ENCODE peak calls at places on chromosomes 13 and 19, in ten cellular contexts. C is PC-3, T is esophagus squamous epithelium, P is SJCRH30, J is tibial artery, O is prostate gland, V is heart left ventricle, S is IMR-90, B is GM23338, R is body of pancreas. Z is an unnamed sample. For H3K4me1 and H3K36me3, the result is how much of the 10 kb centered on the place peaks cover.

GRCh38 chr19:12783226-12783848 is 7.9 kb upstream of the JUNB start:
- DNase-seq in B (peak), R (no peak), J (no peak), T (no peak), V (no peak), P (peak), O (no peak), C (no peak), S (no peak), Z (no peak)

GRCh38 chr13:76846363-76846762 is 39.8 kb downstream of the KCTD12 start:
- DNase-seq in J (no peak), C (no peak), T (no peak), O (no peak), B (no peak), S (no peak), P (no peak), V (no peak), R (no peak), Z (no peak)

GRCh38 chr19:18416778-18417249 is 2.4 kb upstream of the SSBP4 start:
- DNase-seq in O (peak), T (no peak), C (peak), R (peak), J (peak), P (peak), V (peak), S (peak), B (peak), Z (peak)

GRCh38 chr19:10431943-10432735 is 11.8 kb downstream of the PDE4A start:
- DNase-seq in R (peak), J (peak), O (peak), S (no peak), B (peak), P (peak), C (peak), T (no peak), V (peak), Z (peak)

GRCh38 chr19:37655689-37656491 is 625 bp upstream of the ZFP30 start:
- DNase-seq in P (peak), R (peak), C (peak), J (peak), V (peak), B (peak), O (peak), T (peak), S (peak), Z (peak)

GRCh38 chr19:2315818-2316353 is 7.9 kb upstream of the LINGO3 start:
- DNase-seq in S (peak), J (peak), R (peak), B (peak), T (no peak), V (peak), O (peak), P (peak), C (peak), Z (peak)

GRCh38 chr19:42255766-42256750 is 1.1 kb upstream of the ERF start:
- DNase-seq in P (peak), S (peak), B (peak), J (peak), R (no peak), C (peak), V (peak), O (no peak), T (no peak), Z (no peak)

GRCh38 chr13:30551194-30551593 is 66.5 kb upstream of the USPL1 start:
- DNase-seq in R (peak), J (no peak), S (peak), C (peak), V (no peak), T (no peak), B (peak), P (no peak), O (peak), Z (no peak)

GRCh38 chr19:18611327-18612050 is 1.2 kb upstream of the TMEM59L start:
- DNase-seq in P (no peak), S (no peak), J (no peak), V (no peak), C (no peak), T (no peak), R (no peak), B (peak), O (no peak), Z (no peak)

DNA sequence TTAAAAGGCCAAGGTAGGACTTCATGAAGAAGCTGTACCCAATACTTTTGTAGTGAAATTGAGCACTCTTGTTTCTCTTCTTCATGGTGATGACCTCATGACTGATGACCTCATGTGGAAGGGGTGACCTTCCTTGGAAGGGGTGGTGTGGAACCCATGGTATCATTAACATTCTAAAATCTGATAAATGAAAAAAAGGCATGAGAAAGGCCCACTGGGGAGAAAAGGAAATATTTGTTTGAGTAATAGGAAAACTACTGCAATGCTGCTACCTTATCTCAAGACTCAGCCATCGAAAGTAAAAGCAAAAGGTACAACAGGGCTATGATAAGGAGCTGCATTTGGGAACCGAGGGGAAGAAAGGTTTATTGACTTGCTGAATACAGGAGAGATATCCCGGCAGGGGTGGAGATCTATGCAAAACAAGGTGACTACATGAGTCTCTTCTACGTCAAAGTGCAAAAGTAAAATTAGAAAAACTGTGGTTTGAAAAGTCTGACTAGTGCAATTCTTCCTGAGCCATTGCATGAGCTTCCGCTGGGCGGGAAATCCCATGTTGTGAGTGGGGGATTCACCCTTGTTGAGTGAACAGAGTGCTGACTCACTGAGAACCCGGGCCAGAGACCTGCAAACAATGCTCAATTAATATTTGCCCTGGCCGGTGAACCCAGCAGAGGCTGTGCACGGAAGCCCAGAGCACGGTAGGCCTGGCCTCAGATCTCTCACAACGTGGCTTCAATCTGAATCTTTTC is 138.9 kb upstream of the RFC3 start:
- DNase-seq in J (peak), O (no peak), C (peak), B (peak), R (peak), S (peak), T (no peak), V (peak), P (no peak), Z (peak)
- H3K4me3 ChIP-seq in J (no peak), O (no peak), C (peak), B (no peak), R (no peak), S (no peak), T (no peak), V (peak), P (no peak), Z (no peak)

GRCh38 chr19:43763473-43763939 is 8.7 kb upstream of the SMG9 start:
- DNase-seq in T (no peak), S (peak), O (no peak), C (no peak), R (no peak), J (no peak), B (no peak), P (no peak), V (no peak), Z (no peak)
- H3K4me1 ChIP-seq in T (half or more), S (under half), O (under half), C (under half), R (under half), J (under half), B (under half), P (under half), V (under half), Z (under half)

DNA sequence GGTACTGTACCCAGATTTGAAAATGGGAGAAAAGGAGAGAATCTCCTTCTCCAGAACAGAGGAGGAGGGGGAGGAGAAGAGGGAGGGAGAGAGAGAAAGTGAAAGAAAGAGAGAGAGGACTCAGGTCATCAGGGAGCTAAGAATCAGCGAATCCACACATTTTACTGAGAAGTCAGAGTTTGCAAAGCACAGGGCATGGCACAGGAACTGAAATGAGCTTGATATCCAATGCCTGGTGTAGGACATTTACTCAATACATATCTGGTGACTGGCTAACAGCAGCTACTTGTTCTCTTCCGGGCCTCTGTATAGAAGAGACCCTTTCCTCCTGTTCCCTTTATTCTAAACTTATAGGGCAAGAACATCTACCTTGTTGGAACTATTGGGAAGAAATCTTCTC is 375.1 kb downstream of the KLF5 start:
- DNase-seq in R (no peak), V (no peak), B (no peak), J (no peak), S (no peak), T (no peak), P (no peak), O (no peak), C (no peak), Z (no peak)
- H3K36me3 ChIP-seq in R (under half), V (under half), B (under half), J (under half), S (under half), T (under half), P (under half), O (under half), C (under half), Z (under half)

DNA sequence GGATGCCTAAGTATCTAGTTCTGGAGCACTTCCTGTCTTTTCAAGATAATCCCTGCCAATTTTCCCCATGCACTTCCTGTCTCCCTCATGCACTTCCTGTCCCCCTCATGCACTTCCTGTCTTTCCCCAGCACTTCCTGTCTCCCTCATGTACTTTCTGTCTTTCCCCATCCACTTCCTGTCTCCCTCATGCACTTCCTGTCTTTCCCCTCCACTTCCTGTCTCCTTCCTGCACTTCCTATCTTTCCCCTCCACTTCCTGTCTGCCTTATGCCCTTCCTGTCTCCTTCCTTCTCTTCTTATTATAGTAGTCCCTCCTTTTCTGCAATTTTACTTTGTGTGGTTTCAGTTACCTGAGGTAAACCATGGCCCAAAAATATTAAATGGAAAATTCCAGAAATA is 3.0 kb upstream of the TNNT1 start:
- DNase-seq in S (no peak), T (no peak), B (no peak), V (no peak), J (no peak), P (peak), C (peak), O (no peak), R (no peak), Z (no peak)
- H3K4me3 ChIP-seq in S (no peak), T (no peak), B (no peak), V (peak), J (no peak), P (no peak), C (no peak), O (no peak), R (no peak), Z (no peak)

DNA sequence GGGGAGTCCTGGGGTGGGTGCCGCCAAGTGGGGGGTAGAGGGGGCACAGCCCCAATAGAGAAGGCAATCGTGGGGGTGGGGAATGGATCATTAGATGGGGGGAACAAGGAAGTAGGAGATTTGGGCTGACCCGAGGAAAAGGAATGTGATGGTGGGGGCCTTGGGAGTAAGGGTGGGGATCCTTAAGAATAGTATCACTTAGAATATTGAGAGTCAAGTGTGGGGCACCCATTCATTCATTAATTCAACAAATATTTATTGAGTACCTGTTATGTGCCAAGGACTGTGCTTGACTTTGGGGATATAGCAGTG is 641 bp downstream of the PPP5C start:
- DNase-seq in B (no peak), V (no peak), T (no peak), P (no peak), S (no peak), J (no peak), R (no peak), C (no peak), O (no peak), Z (no peak)
- H3K4me1 ChIP-seq in B (under half), V (under half), T (half or more), P (under half), S (under half), J (under half), R (half or more), C (under half), O (under half), Z (under half)

GRCh38 chr19:307793-308420 is 16.7 kb upstream of the PLPP2 start:
- DNase-seq in V (no peak), S (no peak), O (no peak), T (no peak), P (no peak), C (no peak), B (no peak), J (no peak), R (no peak), Z (no peak)
- H3K36me3 ChIP-seq in V (half or more), S (half or more), O (under half), T (half or more), P (under half), C (under half), B (under half), J (half or more), R (under half), Z (half or more)

GRCh38 chr13:27968316-27969072 is 621 bp downstream of the CDX2 start:
- DNase-seq in T (no peak), R (no peak), B (peak), O (no peak), P (no peak), J (no peak), C (no peak), S (no peak), V (no peak), Z (peak)
- H3K4me3 ChIP-seq in T (no peak), R (peak), B (peak), O (peak), P (no peak), J (no peak), C (peak), S (no peak), V (no peak), Z (peak)

Z was measured in ascending aorta.